ENCODE peak calls at places on chromosomes 6 and 20, in seven cellular contexts. V, E, G, M, W, F and T are unnamed samples.

GRCh38 chr6:166671434-166672061 is 44.5 kb upstream of the RPS6KA2 start:
- DNase-seq in E (peak), G (no peak), M (no peak), V (no peak), W (no peak), F (no peak), T (no peak)

GRCh38 chr6:105178110-105178509 is 1.7 kb downstream of the POPDC3 start:
- DNase-seq in V (no peak), E (no peak), G (no peak), F (no peak), W (no peak), M (no peak), T (no peak)

GRCh38 chr6:5141046-5141445 is 55.9 kb downstream of the PPP1R3G start:
- DNase-seq in M (no peak), F (no peak), G (no peak), W (no peak), V (no peak), E (no peak), T (no peak)

GRCh38 chr6:113073611-113074191 is 726.6 kb downstream of the RFPL4B start:
- DNase-seq in E (no peak), V (no peak), M (no peak), G (no peak), F (no peak), W (no peak), T (no peak)

GRCh38 chr6:168416531-168416930 is 24.5 kb upstream of the SMOC2 start:
- DNase-seq in E (no peak), M (no peak), G (no peak), V (no peak), W (no peak), F (no peak), T (no peak)

GRCh38 chr6:134753001-134753400 is 196.9 kb downstream of the ALDH8A1 start:
- DNase-seq in F (no peak), W (no peak), V (no peak), M (no peak), E (no peak), G (no peak), T (no peak)

GRCh38 chr20:18092890-18093289 is 35.2 kb upstream of the OVOL2 start:
- DNase-seq in E (peak), V (no peak), F (no peak), G (no peak), W (no peak), M (no peak), T (no peak)

GRCh38 chr6:153023977-153024376 is 21.5 kb upstream of the MTRF1L start:
- DNase-seq in M (no peak), W (no peak), E (no peak), F (no peak), V (no peak), G (no peak), T (no peak)

GRCh38 chr6:167676000-167676665 is 150.6 kb upstream of the AFDN start:
- DNase-seq in E (no peak), M (no peak), G (no peak), W (no peak), F (no peak), V (no peak), T (no peak)

GRCh38 chr6:10393544-10394225 is 21.2 kb downstream of the TFAP2A start:
- DNase-seq in M (no peak), F (no peak), V (no peak), W (no peak), E (no peak), G (no peak), T (no peak)

GRCh38 chr20:12808006-12808567 is 200.7 kb upstream of the SPTLC3 start:
- DNase-seq in F (no peak), M (no peak), W (no peak), G (no peak), V (no peak), E (no peak), T (no peak)

GRCh38 chr20:53402233-53403005 is 191.2 kb downstream of the ZNF217 start:
- DNase-seq in E (no peak), V (peak), M (no peak), F (no peak), G (no peak), W (no peak), T (no peak)

GRCh38 chr20:31710423-31711250 is 12.0 kb downstream of the BCL2L1 start:
- DNase-seq in E (no peak), G (no peak), V (no peak), F (no peak), M (no peak), W (no peak), T (no peak)